ENCODE peak calls at places on chromosomes 16 and 17, in seven cellular contexts. C is ecto neural progenitor cell; I is lung microvascular endothelial cell; X is CD4-positive, alpha-beta memory T cell; F is ACHN; T is neuronal stem cell; S is T-helper 1 cell. Z is an unnamed sample.

GRCh38 chr16:49855822-49856740 is at the start of gene ZNF423:
- DNase-seq in C (peak), I (no peak), X (no peak), F (peak), T (peak), S (no peak), Z (no peak)

GRCh38 chr17:4945944-4946280 is 2.4 kb downstream of the PFN1 start:
- DNase-seq in C (no peak), I (no peak), X (no peak), F (no peak), T (no peak), S (no peak), Z (no peak)

GRCh38 chr16:22739077-22739476 is 74.9 kb upstream of the HS3ST2 start:
- DNase-seq in C (no peak), I (no peak), X (no peak), F (no peak), T (no peak), S (no peak), Z (no peak)

GRCh38 chr16:68422396-68422964 is 25.8 kb downstream of the SMPD3 start:
- DNase-seq in C (no peak), I (no peak), X (no peak), F (no peak), T (no peak), S (no peak), Z (no peak)

GRCh38 chr16:4762205-4762604 is 4.8 kb downstream of the ZNF500 start:
- DNase-seq in C (no peak), I (no peak), X (no peak), F (no peak), T (no peak), S (no peak), Z (no peak)

GRCh38 chr16:13984794-13985193 is 64.8 kb downstream of the ERCC4 start:
- DNase-seq in C (no peak), I (no peak), X (no peak), F (no peak), T (no peak), S (no peak), Z (no peak)

GRCh38 chr16:57592591-57593003 is 35.8 kb upstream of the ADGRG1 start:
- DNase-seq in C (peak), I (no peak), X (peak), F (no peak), T (no peak), S (peak), Z (no peak)

GRCh38 chr16:11155284-11155806 is 100.7 kb downstream of the SOCS1 start:
- DNase-seq in C (no peak), I (peak), X (no peak), F (no peak), T (no peak), S (no peak), Z (no peak)

GRCh38 chr17:44925731-44926697 is 10.7 kb upstream of the GFAP start:
- DNase-seq in C (no peak), I (no peak), X (no peak), F (no peak), T (no peak), S (no peak), Z (no peak)

GRCh38 chr16:86062271-86062965 is 163.5 kb downstream of the IRF8 start:
- DNase-seq in C (no peak), I (no peak), X (no peak), F (no peak), T (no peak), S (no peak), Z (no peak)

GRCh38 chr17:71983828-71984227 is 137.0 kb upstream of the SOX9 start:
- DNase-seq in C (no peak), I (no peak), X (no peak), F (no peak), T (no peak), S (no peak), Z (no peak)

GRCh38 chr16:68070249-68070725 is 14.9 kb upstream of the NFATC3 start:
- DNase-seq in C (no peak), I (no peak), X (no peak), F (no peak), T (no peak), S (no peak), Z (no peak)

GRCh38 chr17:5629133-5629532 is 44.8 kb upstream of the NLRP1 start:
- DNase-seq in C (no peak), I (no peak), X (no peak), F (no peak), T (no peak), S (no peak), Z (no peak)

GRCh38 chr17:67246648-67247415 is 1.8 kb upstream of the HELZ start:
- DNase-seq in C (peak), I (peak), X (peak), F (peak), T (no peak), S (peak), Z (peak)

GRCh38 chr16:11721781-11722467 is 20.7 kb downstream of the TXNDC11 start:
- DNase-seq in C (no peak), I (no peak), X (no peak), F (no peak), T (no peak), S (no peak), Z (no peak)

GRCh38 chr17:29215174-29215573 is 31.5 kb upstream of the CRYBA1 start:
- DNase-seq in C (no peak), I (no peak), X (no peak), F (no peak), T (no peak), S (no peak), Z (no peak)

GRCh38 chr16:28181557-28181914 is 30.2 kb downstream of the XPO6 start:
- DNase-seq in C (no peak), I (peak), X (no peak), F (peak), T (no peak), S (no peak), Z (peak)

GRCh38 chr16:3656491-3657468 is 2.3 kb downstream of the DNASE1 start:
- DNase-seq in C (no peak), I (no peak), X (no peak), F (no peak), T (no peak), S (no peak), Z (no peak)

GRCh38 chr17:27473748-27474609 is 17.7 kb downstream of the KSR1 start:
- DNase-seq in C (no peak), I (peak), X (peak), F (no peak), T (no peak), S (peak), Z (no peak)

GRCh38 chr16:19898166-19898565 is 13.5 kb upstream of the GPRC5B start:
- DNase-seq in C (no peak), I (no peak), X (no peak), F (no peak), T (no peak), S (no peak), Z (no peak)

GRCh38 chr17:10516638-10517037 is 1.7 kb downstream of the MYH1 start:
- DNase-seq in C (no peak), I (no peak), X (no peak), F (no peak), T (no peak), S (no peak), Z (no peak)

GRCh38 chr17:58268326-58268725 is 12.4 kb downstream of the MPO start:
- DNase-seq in C (no peak), I (no peak), X (no peak), F (no peak), T (no peak), S (no peak), Z (no peak)

GRCh38 chr16:88326611-88327485 is 55.9 kb upstream of the ZNF469 start:
- DNase-seq in C (no peak), I (no peak), X (no peak), F (no peak), T (no peak), S (no peak), Z (no peak)

GRCh38 chr16:24853830-24854229 is 8.1 kb downstream of the SLC5A11 start:
- DNase-seq in C (no peak), I (peak), X (no peak), F (peak), T (no peak), S (no peak), Z (no peak)

GRCh38 chr17:21370430-21370829 is 5.7 kb upstream of the KCNJ12 start:
- DNase-seq in C (peak), I (no peak), X (no peak), F (no peak), T (peak), S (no peak), Z (no peak)

GRCh38 chr17:51590071-51590470 is 329.7 kb downstream of the UTP18 start:
- DNase-seq in C (no peak), I (no peak), X (no peak), F (no peak), T (no peak), S (no peak), Z (no peak)

GRCh38 chr17:75457047-75457654 is 716 bp downstream of the TMEM94 start:
- DNase-seq in C (peak), I (peak), X (no peak), F (peak), T (no peak), S (no peak), Z (no peak)

GRCh38 chr17:14308636-14308964 is 7.7 kb downstream of the HS3ST3B1 start:
- DNase-seq in C (no peak), I (no peak), X (no peak), F (no peak), T (peak), S (no peak), Z (no peak)

GRCh38 chr16:86761117-86761971 is 183.0 kb downstream of the FOXL1 start:
- DNase-seq in C (peak), I (peak), X (no peak), F (peak), T (peak), S (no peak), Z (peak)

GRCh38 chr17:59746849-59747445 is 39.5 kb downstream of the VMP1 start:
- DNase-seq in C (no peak), I (peak), X (peak), F (peak), T (no peak), S (no peak), Z (peak)

GRCh38 chr17:246226-246625 is 64.8 kb upstream of the DOC2B start:
- DNase-seq in C (no peak), I (no peak), X (no peak), F (no peak), T (no peak), S (no peak), Z (no peak)

GRCh38 chr17:51258756-51259573 is 884 bp downstream of the MBTD1 start:
- DNase-seq in C (peak), I (peak), X (no peak), F (peak), T (no peak), S (peak), Z (peak)

GRCh38 chr16:85169333-85170065 is 57.2 kb upstream of the CIBAR2 start:
- DNase-seq in C (no peak), I (peak), X (no peak), F (peak), T (no peak), S (no peak), Z (no peak)

GRCh38 chr17:83073389-83074063 is 5.9 kb upstream of the METRNL start:
- DNase-seq in C (no peak), I (peak), X (no peak), F (no peak), T (no peak), S (no peak), Z (no peak)

GRCh38 chr17:57006040-57006439 is 28.1 kb downstream of the SCPEP1 start:
- DNase-seq in C (no peak), I (no peak), X (no peak), F (no peak), T (no peak), S (no peak), Z (no peak)

GRCh38 chr16:50751528-50751927 is 9.6 kb downstream of the CYLD start:
- DNase-seq in C (no peak), I (peak), X (no peak), F (no peak), T (no peak), S (no peak), Z (no peak)

GRCh38 chr16:47519996-47520679 is 59.0 kb downstream of the PHKB start:
- DNase-seq in C (no peak), I (no peak), X (no peak), F (no peak), T (no peak), S (no peak), Z (no peak)

GRCh38 chr16:30904114-30904780 is 7.8 kb downstream of the CTF1 start:
- DNase-seq in C (no peak), I (no peak), X (no peak), F (no peak), T (no peak), S (no peak), Z (no peak)